ENCODE peak calls at places on chromosomes 2 and 18, in six cellular contexts. One of them, this sample, is unnamed.

GRCh38 chr2:200376422-200377142 is 70.1 kb downstream of the SPATS2L start:
- DNase-seq in B cell: no peak
- DNase-seq in AG10803: no peak
- DNase-seq in HFFc6: no peak
- DNase-seq in NB4: no peak
- DNase-seq in omental fat pad: no peak
- DNase-seq in this sample: no peak

GRCh38 chr2:231197741-231198290 is 615 bp upstream of the ARMC9 start:
- DNase-seq in B cell: no peak
- DNase-seq in AG10803: no peak
- DNase-seq in HFFc6: no peak
- DNase-seq in NB4: no peak
- DNase-seq in omental fat pad: no peak
- DNase-seq in this sample: no peak

GRCh38 chr2:99821572-99822369 is 320.6 kb downstream of the AFF3 start:
- DNase-seq in B cell: no peak
- DNase-seq in AG10803: peak; percentile 51
- DNase-seq in HFFc6: peak; percentile 56
- DNase-seq in NB4: no peak
- DNase-seq in omental fat pad: no peak
- DNase-seq in this sample: no peak

GRCh38 chr2:19045151-19045550 is 313.3 kb downstream of the OSR1 start:
- DNase-seq in B cell: no peak
- DNase-seq in AG10803: no peak
- DNase-seq in HFFc6: no peak
- DNase-seq in NB4: no peak
- DNase-seq in omental fat pad: no peak
- DNase-seq in this sample: no peak

GRCh38 chr2:207869784-207870778 is 100.4 kb upstream of the FZD5 start:
- DNase-seq in B cell: no peak
- DNase-seq in AG10803: peak; percentile 93
- DNase-seq in HFFc6: peak; percentile 78
- DNase-seq in NB4: peak; percentile 62
- DNase-seq in omental fat pad: no peak
- DNase-seq in this sample: no peak

GRCh38 chr2:72689579-72690170 is 136.2 kb downstream of the EXOC6B start:
- DNase-seq in B cell: no peak
- DNase-seq in AG10803: peak; percentile 11
- DNase-seq in HFFc6: peak; percentile 1
- DNase-seq in NB4: no peak
- DNase-seq in omental fat pad: no peak
- DNase-seq in this sample: no peak

GRCh38 chr2:61732787-61733186 is 121.1 kb downstream of the FAM161A start:
- DNase-seq in B cell: no peak
- DNase-seq in AG10803: no peak
- DNase-seq in HFFc6: no peak
- DNase-seq in NB4: no peak
- DNase-seq in omental fat pad: no peak
- DNase-seq in this sample: no peak

GRCh38 chr2:158943973-158944372 is 24.5 kb upstream of the TANC1 start:
- DNase-seq in B cell: no peak
- DNase-seq in AG10803: no peak
- DNase-seq in HFFc6: no peak
- DNase-seq in NB4: no peak
- DNase-seq in omental fat pad: no peak
- DNase-seq in this sample: no peak

GRCh38 chr2:241479026-241479898 is 29.1 kb downstream of the STK25 start:
- DNase-seq in B cell: no peak
- DNase-seq in AG10803: no peak
- DNase-seq in HFFc6: no peak
- DNase-seq in NB4: no peak
- DNase-seq in omental fat pad: no peak
- DNase-seq in this sample: no peak

GRCh38 chr18:58117685-58118403 is 73.8 kb downstream of the NEDD4L start:
- DNase-seq in B cell: no peak
- DNase-seq in AG10803: peak; percentile 56
- DNase-seq in HFFc6: peak; percentile 42
- DNase-seq in NB4: peak; percentile 4
- DNase-seq in omental fat pad: no peak
- DNase-seq in this sample: no peak

GRCh38 chr2:21939961-21940360 is 816.2 kb downstream of the TDRD15 start:
- DNase-seq in B cell: no peak
- DNase-seq in AG10803: no peak
- DNase-seq in HFFc6: no peak
- DNase-seq in NB4: no peak
- DNase-seq in omental fat pad: no peak
- DNase-seq in this sample: no peak

GRCh38 chr2:235005603-235006259 is 53.9 kb downstream of the SH3BP4 start:
- DNase-seq in B cell: no peak
- DNase-seq in AG10803: no peak
- DNase-seq in HFFc6: no peak
- DNase-seq in NB4: no peak
- DNase-seq in omental fat pad: no peak
- DNase-seq in this sample: peak; percentile 25

GRCh38 chr2:206080927-206081326 is 5.0 kb downstream of the INO80D start:
- DNase-seq in B cell: no peak
- DNase-seq in AG10803: no peak
- DNase-seq in HFFc6: no peak
- DNase-seq in NB4: no peak
- DNase-seq in omental fat pad: no peak
- DNase-seq in this sample: no peak

GRCh38 chr2:104033399-104033798 is 820.5 kb upstream of the POU3F3 start:
- DNase-seq in B cell: no peak
- DNase-seq in AG10803: no peak
- DNase-seq in HFFc6: no peak
- DNase-seq in NB4: peak; percentile 20
- DNase-seq in omental fat pad: no peak
- DNase-seq in this sample: no peak

GRCh38 chr2:69798466-69798908 is 31.0 kb upstream of the GMCL1 start:
- DNase-seq in B cell: no peak
- DNase-seq in AG10803: peak; percentile 51
- DNase-seq in HFFc6: peak; percentile 41
- DNase-seq in NB4: no peak
- DNase-seq in omental fat pad: no peak
- DNase-seq in this sample: no peak

GRCh38 chr18:24616638-24617037 is 156.2 kb downstream of the HRH4 start:
- DNase-seq in B cell: no peak
- DNase-seq in AG10803: no peak
- DNase-seq in HFFc6: no peak
- DNase-seq in NB4: no peak
- DNase-seq in omental fat pad: no peak
- DNase-seq in this sample: no peak

GRCh38 chr2:50480507-50480906 is 551.4 kb downstream of the NRXN1 start:
- DNase-seq in B cell: no peak
- DNase-seq in AG10803: no peak
- DNase-seq in HFFc6: no peak
- DNase-seq in NB4: no peak
- DNase-seq in omental fat pad: no peak
- DNase-seq in this sample: no peak

GRCh38 chr2:50476174-50476573 is 555.8 kb downstream of the NRXN1 start:
- DNase-seq in B cell: no peak
- DNase-seq in AG10803: no peak
- DNase-seq in HFFc6: no peak
- DNase-seq in NB4: peak; percentile 5
- DNase-seq in omental fat pad: no peak
- DNase-seq in this sample: no peak
- TF ChIP-seq CTCF in B cell: no peak
- TF ChIP-seq CTCF in AG10803: no peak
- TF ChIP-seq CTCF in HFFc6: no peak
- TF ChIP-seq CTCF in NB4: peak; percentile 24
- TF ChIP-seq CTCF in omental fat pad: no peak
- TF ChIP-seq CTCF in this sample: no peak

DNA sequence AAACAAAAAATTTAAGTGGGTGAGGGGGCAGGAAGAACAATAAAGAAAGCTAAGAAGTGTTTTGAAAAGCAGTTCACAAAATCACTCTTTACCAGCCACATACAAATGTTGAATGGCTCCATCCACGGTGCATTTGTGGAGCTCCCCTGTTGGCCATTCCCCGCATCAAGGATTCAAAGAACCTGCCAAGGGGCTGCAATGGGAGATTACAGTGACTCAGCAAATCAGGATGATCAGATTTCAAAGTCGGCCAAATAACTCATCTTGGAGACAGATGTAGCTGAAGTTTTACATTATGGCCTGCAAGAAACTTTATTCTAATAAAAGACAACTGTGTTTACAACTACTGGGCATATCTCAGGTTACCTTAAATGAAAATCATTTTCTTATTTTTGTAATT is 26.9 kb downstream of the COL4A3 start:
- DNase-seq in B cell: no peak
- DNase-seq in AG10803: peak; percentile 6
- DNase-seq in HFFc6: no peak
- DNase-seq in NB4: no peak
- DNase-seq in omental fat pad: no peak
- DNase-seq in this sample: no peak
- TF ChIP-seq CTCF in B cell: no peak
- TF ChIP-seq CTCF in AG10803: no peak
- TF ChIP-seq CTCF in HFFc6: no peak
- TF ChIP-seq CTCF in NB4: no peak
- TF ChIP-seq CTCF in omental fat pad: no peak
- TF ChIP-seq CTCF in this sample: no peak

DNA sequence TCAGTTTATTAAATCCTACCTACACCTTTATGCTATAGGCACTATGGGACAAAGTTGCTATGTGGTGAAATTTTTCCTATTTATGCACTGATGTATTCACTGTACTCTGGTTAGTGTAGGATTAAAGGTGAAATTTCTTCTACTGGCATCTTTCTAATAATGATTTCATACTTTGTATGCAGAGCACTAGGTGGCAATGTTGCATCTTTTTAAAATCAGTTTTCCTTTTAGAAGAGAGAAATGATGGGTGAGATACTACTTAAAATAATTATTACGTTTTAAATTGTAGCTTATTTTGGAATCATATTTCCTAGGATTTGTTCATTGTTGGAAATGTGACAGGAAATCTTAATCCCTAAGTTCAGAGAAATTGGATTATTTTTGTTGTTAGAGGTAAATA is 150.9 kb downstream of the CD8B2 start:
- DNase-seq in B cell: no peak
- DNase-seq in AG10803: peak; percentile 20
- DNase-seq in HFFc6: peak; percentile 28
- DNase-seq in NB4: peak; percentile 33
- DNase-seq in omental fat pad: no peak
- DNase-seq in this sample: no peak
- TF ChIP-seq CTCF in B cell: peak; percentile 30
- TF ChIP-seq CTCF in AG10803: peak; percentile 54
- TF ChIP-seq CTCF in HFFc6: peak; percentile 74
- TF ChIP-seq CTCF in NB4: no peak
- TF ChIP-seq CTCF in omental fat pad: no peak
- TF ChIP-seq CTCF in this sample: peak; percentile 66

GRCh38 chr2:54954705-54955357 is 95.4 kb downstream of the RTN4 start:
- DNase-seq in B cell: no peak
- DNase-seq in AG10803: no peak
- DNase-seq in HFFc6: no peak
- DNase-seq in NB4: no peak
- DNase-seq in omental fat pad: no peak
- DNase-seq in this sample: no peak

GRCh38 chr2:54952978-54953456 is 97.2 kb downstream of the RTN4 start:
- DNase-seq in B cell: no peak
- DNase-seq in AG10803: peak; percentile 33
- DNase-seq in HFFc6: peak; percentile 66
- DNase-seq in NB4: peak; percentile 45
- DNase-seq in omental fat pad: no peak
- DNase-seq in this sample: no peak

GRCh38 chr2:54955674-54956391 is 94.4 kb downstream of the RTN4 start:
- DNase-seq in B cell: no peak
- DNase-seq in AG10803: no peak
- DNase-seq in HFFc6: no peak
- DNase-seq in NB4: peak; percentile 80
- DNase-seq in omental fat pad: no peak
- DNase-seq in this sample: no peak

GRCh38 chr2:54955358-54955673 is 94.9 kb downstream of the RTN4 start:
- DNase-seq in B cell: no peak
- DNase-seq in AG10803: no peak
- DNase-seq in HFFc6: no peak
- DNase-seq in NB4: peak; percentile 72
- DNase-seq in omental fat pad: no peak
- DNase-seq in this sample: no peak

DNA sequence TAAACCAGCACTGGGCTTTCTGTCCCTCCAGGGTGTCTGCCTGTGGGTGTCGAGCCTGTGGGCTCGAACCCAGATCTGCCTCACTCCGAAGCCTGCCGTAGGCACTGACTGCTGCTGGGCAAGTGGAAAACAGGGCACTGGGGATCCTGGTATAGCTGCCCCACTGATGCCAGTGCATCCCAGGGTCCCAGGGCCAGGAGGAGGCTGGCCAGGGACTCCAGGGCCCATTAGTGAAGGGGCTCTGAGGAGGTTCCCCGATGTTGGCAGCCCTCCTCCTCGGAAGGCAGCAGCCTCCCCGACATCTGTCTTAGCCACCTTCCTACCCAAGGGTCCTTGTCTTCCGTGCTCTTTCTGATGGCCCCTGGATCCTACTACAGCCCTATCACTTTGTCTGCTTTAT is 96.1 kb downstream of the RTN4 start:
- DNase-seq in B cell: no peak
- DNase-seq in AG10803: no peak
- DNase-seq in HFFc6: no peak
- DNase-seq in NB4: no peak
- DNase-seq in omental fat pad: no peak
- DNase-seq in this sample: no peak
- TF ChIP-seq CTCF in B cell: no peak
- TF ChIP-seq CTCF in AG10803: no peak
- TF ChIP-seq CTCF in HFFc6: no peak
- TF ChIP-seq CTCF in NB4: no peak
- TF ChIP-seq CTCF in omental fat pad: no peak
- TF ChIP-seq CTCF in this sample: no peak

DNA sequence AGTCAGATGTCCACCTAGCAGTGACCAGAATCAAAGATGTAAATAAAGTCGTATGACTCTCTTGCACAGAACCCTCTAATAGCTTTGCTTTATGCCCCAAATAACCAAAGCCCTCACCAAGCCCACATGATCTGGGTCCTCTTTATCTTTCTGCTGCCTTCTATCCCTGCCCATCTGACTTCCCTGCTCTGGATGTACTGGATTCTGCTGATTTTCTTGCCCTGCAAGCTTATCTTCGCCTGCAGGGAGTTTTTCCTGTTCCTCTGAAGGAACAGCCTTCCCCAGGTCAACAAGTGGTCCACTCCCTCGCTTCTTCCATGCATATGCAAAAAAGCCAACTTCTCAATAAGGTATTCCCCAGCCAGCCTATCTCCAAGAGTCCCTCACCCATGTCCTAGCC is 18.7 kb downstream of the IL36B start:
- DNase-seq in B cell: no peak
- DNase-seq in AG10803: no peak
- DNase-seq in HFFc6: no peak
- DNase-seq in NB4: no peak
- DNase-seq in omental fat pad: no peak
- DNase-seq in this sample: no peak
- TF ChIP-seq CTCF in B cell: no peak
- TF ChIP-seq CTCF in AG10803: no peak
- TF ChIP-seq CTCF in HFFc6: no peak
- TF ChIP-seq CTCF in NB4: no peak
- TF ChIP-seq CTCF in omental fat pad: no peak
- TF ChIP-seq CTCF in this sample: no peak

GRCh38 chr2:16617282-16618266 is 48.1 kb downstream of the CYRIA start:
- DNase-seq in B cell: no peak
- DNase-seq in AG10803: peak; percentile 18
- DNase-seq in HFFc6: no peak
- DNase-seq in NB4: peak; percentile 60
- DNase-seq in omental fat pad: no peak
- DNase-seq in this sample: no peak
- TF ChIP-seq CTCF in B cell: no peak
- TF ChIP-seq CTCF in AG10803: peak; percentile 62
- TF ChIP-seq CTCF in HFFc6: peak; percentile 46
- TF ChIP-seq CTCF in NB4: peak; percentile 40
- TF ChIP-seq CTCF in omental fat pad: no peak
- TF ChIP-seq CTCF in this sample: peak; percentile 62

This sample was measured in progenitor cell of endocrine pancreas.